ENCODE peak calls at places on chromosomes 16 and 17, in seven cellular contexts. H is HFF-Myc, O is fibroblast of lung, S is A549, J is ascending aorta, Y is SK-N-SH, X is psoas muscle. Q is an unnamed sample.

GRCh38 chr17:6507535-6507934 is 48.8 kb downstream of the PITPNM3 start:
- DNase-seq in J (no peak), H (peak; percentile 20), S (peak; percentile 92), X (no peak), O (peak; percentile 55), Y (no peak), Q (peak; percentile 63)

GRCh38 chr16:57623251-57624043 is 5.0 kb upstream of the ADGRG1 start:
- DNase-seq in J (no peak), X (peak; percentile 38), H (no peak), Y (no peak), S (peak; percentile 47), O (peak; percentile 38), Q (no peak)

GRCh38 chr17:14204084-14204483 is 32.6 kb downstream of the CDRT15 start:
- DNase-seq in O (no peak), J (no peak), Y (no peak), H (no peak), X (no peak), S (no peak), Q (no peak)

GRCh38 chr16:81214745-81215166 is 23.7 kb upstream of the BCO1 start:
- DNase-seq in S (peak; percentile 69), J (no peak), Y (no peak), O (peak; percentile 13), H (no peak), X (no peak), Q (no peak)

GRCh38 chr17:40936437-40936971 is 942 bp downstream of the KRT23 start:
- DNase-seq in X (no peak), Y (no peak), S (no peak), H (no peak), J (no peak), O (no peak), Q (no peak)

GRCh38 chr16:82630688-82631087 is 3.9 kb downstream of the CDH13 start:
- DNase-seq in O (peak; percentile 61), H (no peak), S (no peak), X (no peak), Y (no peak), J (no peak), Q (no peak)

GRCh38 chr17:58205936-58206335 is 13.1 kb downstream of the MKS1 start:
- DNase-seq in S (no peak), H (no peak), Y (no peak), X (no peak), O (no peak), J (no peak), Q (no peak)

GRCh38 chr17:69654981-69655581 is 240.6 kb downstream of the MAP2K6 start:
- DNase-seq in H (peak; percentile 87), X (no peak), J (no peak), O (peak; percentile 94), S (no peak), Y (no peak), Q (peak; percentile 68)

GRCh38 chr17:352421-353212 is at the start of gene RPH3AL:
- DNase-seq in S (peak; percentile 94), Y (no peak), O (no peak), H (no peak), J (no peak), X (peak; percentile 78), Q (no peak)

GRCh38 chr17:16428098-16428882 is 12.9 kb downstream of the TRPV2 start:
- DNase-seq in O (peak; percentile 74), H (no peak), S (peak; percentile 93), Y (peak; percentile 86), J (no peak), X (peak; percentile 69), Q (no peak)

GRCh38 chr17:22300177-22300576 is 607.9 kb downstream of the KCNJ18 start:
- DNase-seq in S (no peak), J (no peak), Y (no peak), O (no peak), X (no peak), H (no peak), Q (no peak)

GRCh38 chr17:68378202-68379149 is 78.8 kb downstream of the WIPI1 start:
- DNase-seq in S (peak; percentile 63), Y (peak; percentile 26), J (peak; percentile 97), X (peak; percentile 99), O (peak; percentile 97), H (peak; percentile 75), Q (peak; percentile 89)

GRCh38 chr16:62977876-62978275 is 941.6 kb upstream of the CDH8 start:
- DNase-seq in Y (no peak), S (no peak), X (no peak), J (no peak), H (no peak), O (no peak), Q (no peak)

GRCh38 chr17:35171834-35172233 is 22.4 kb downstream of the SLC35G3 start:
- DNase-seq in Y (no peak), J (no peak), S (no peak), H (no peak), O (peak; percentile 33), X (no peak), Q (no peak)

GRCh38 chr17:35167666-35168065 is 20.0 kb downstream of the UNC45B start:
- DNase-seq in H (no peak), J (peak; percentile 18), X (no peak), Y (no peak), S (no peak), O (peak; percentile 10), Q (no peak)

GRCh38 chr17:35174835-35175334 is 19.3 kb downstream of the SLC35G3 start:
- DNase-seq in O (no peak), J (peak; percentile 7), S (no peak), H (no peak), Y (no peak), X (no peak), Q (no peak)

GRCh38 chr17:35169964-35170363 is 22.3 kb downstream of the UNC45B start:
- DNase-seq in H (no peak), S (no peak), O (no peak), X (no peak), J (peak; percentile 39), Y (no peak), Q (no peak)

GRCh38 chr17:35170968-35171771 is 23.0 kb downstream of the SLC35G3 start:
- DNase-seq in O (peak; percentile 56), J (peak; percentile 55), Y (no peak), S (peak; percentile 49), H (no peak), X (no peak), Q (no peak)
- TF ChIP-seq CTCF in O (peak; percentile 23), J (peak; percentile 30), Y (peak; percentile 47), S (peak; percentile 81), H (no peak), X (no peak), Q (peak; percentile 32)

GRCh38 chr16:88968589-88969280 is 8.3 kb downstream of the CBFA2T3 start:
- DNase-seq in O (no peak), S (no peak), H (no peak), J (no peak), Y (no peak), X (peak; percentile 46), Q (no peak)
- H3K4me3 ChIP-seq in O (no peak overlapping the region), S (no peak overlapping the region), H (no peak overlapping the region), J (no peak overlapping the region), Y (no peak overlapping the region), X (no peak overlapping the region), Q (no peak overlapping the region)

GRCh38 chr16:46859719-46860152 is 24.4 kb upstream of the GPT2 start:
- DNase-seq in H (no peak), J (no peak), Y (no peak), X (no peak), S (peak; percentile 80), O (peak; percentile 73), Q (peak; percentile 52)

GRCh38 chr16:46855389-46855788 is 24.4 kb upstream of the C16orf87 start:
- DNase-seq in H (no peak), J (no peak), S (no peak), O (no peak), X (no peak), Y (no peak), Q (no peak)

GRCh38 chr16:46854846-46855245 is 23.9 kb upstream of the C16orf87 start:
- DNase-seq in S (no peak), O (no peak), H (no peak), X (no peak), Y (no peak), J (no peak), Q (no peak)

GRCh38 chr16:46858151-46858550 is 26.0 kb upstream of the GPT2 start:
- DNase-seq in X (no peak), Y (no peak), J (no peak), S (no peak), H (no peak), O (no peak), Q (no peak)

GRCh38 chr16:46857261-46857962 is 26.4 kb upstream of the C16orf87 start:
- DNase-seq in S (peak; percentile 55), J (no peak), X (peak; percentile 62), Y (peak; percentile 63), O (peak; percentile 77), H (peak; percentile 43), Q (no peak)
- TF ChIP-seq CTCF in S (no peak), J (no peak), X (peak; percentile 56), Y (peak; percentile 49), O (peak; percentile 66), H (peak; percentile 46), Q (peak; percentile 49)

GRCh38 chr17:74954115-74954514 is 18.4 kb downstream of the OTOP3 start:
- DNase-seq in X (no peak), S (no peak), Y (no peak), H (no peak), J (no peak), O (no peak), Q (no peak)
- H3K4me3 ChIP-seq in X (no peak overlapping the region), S (no peak overlapping the region), Y (no peak overlapping the region), H (no peak overlapping the region), J (no peak overlapping the region), O (no peak overlapping the region), Q (no peak overlapping the region)

GRCh38 chr16:7321661-7322060 is 11.0 kb upstream of the RBFOX1 start:
- DNase-seq in O (no peak), J (no peak), S (no peak), H (no peak), X (no peak), Y (no peak), Q (no peak)
- TF ChIP-seq CTCF in O (no peak), J (no peak), S (no peak), H (no peak), X (no peak), Y (no peak), Q (no peak)

DNA sequence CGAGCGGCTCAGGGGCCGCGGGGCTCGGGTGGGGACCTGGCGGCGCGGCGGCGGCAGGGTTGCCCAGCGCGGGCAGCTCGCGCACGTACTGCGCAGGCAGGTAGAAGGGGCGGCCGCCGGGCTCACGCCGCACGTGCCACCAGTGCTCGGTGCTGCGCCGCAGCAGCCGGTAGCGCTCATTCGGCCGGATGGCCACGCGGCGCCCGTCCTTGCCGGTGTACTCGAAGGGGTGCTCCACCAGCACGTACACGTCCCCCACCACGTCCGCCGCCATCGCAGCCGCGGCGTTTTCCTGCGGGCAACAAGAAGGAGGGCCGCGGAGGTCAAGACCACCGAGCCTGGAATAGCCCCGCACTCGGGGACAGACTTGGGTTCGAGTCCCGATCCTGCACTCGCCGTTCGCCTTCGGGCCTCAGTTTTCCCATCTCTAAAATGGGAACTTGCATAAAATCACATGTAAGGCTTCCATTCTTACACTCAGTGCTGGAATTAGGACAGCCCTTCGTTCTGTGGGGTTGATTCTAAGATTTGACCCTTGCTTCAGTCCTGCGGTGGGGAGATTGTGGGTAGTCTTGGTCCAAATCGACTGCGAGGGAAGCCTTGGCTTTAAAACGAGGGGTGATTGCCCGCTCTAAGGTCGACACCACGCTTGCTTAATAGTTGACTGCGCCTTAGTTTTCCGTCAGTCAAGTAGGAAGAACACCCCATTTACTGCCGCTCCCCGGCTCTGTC is 2.5 kb downstream of the ARHGAP27 start:
- DNase-seq in O (no peak), Y (no peak), S (no peak), J (no peak), X (peak; percentile 39), H (no peak), Q (no peak)
- H3K4me3 ChIP-seq in O (peak overlapping the region; percentile 37), Y (no peak overlapping the region), S (no peak overlapping the region), J (peak overlapping the region; percentile 54), X (peak overlapping the region; percentile 65), H (no peak overlapping the region), Q (no peak overlapping the region)